ENCODE peak calls at places on chromosomes 4 and X, in seven cellular contexts. P is H1, R is esophagus squamous epithelium, A is right lobe of liver, W is tibial nerve, U is transverse colon, Y is HCT116. F is an unnamed sample.
A peak's percentile ranks its signal among the peaks of the same experiment; 100 is the strongest.

GRCh38 chrX:40201486-40201885 is 103.7 kb upstream of the BCOR start:
- DNase-seq in P (no peak), R (no peak), A (no peak), W (no peak), U (no peak), Y (no peak), F (no peak)

GRCh38 chr4:168162604-168163003 is 70.3 kb downstream of the ANXA10 start:
- DNase-seq in P (no peak), R (no peak), A (no peak), W (no peak), U (no peak), Y (no peak), F (no peak)

GRCh38 chrX:136467321-136467720 is 20.4 kb upstream of the BRS3 start:
- DNase-seq in P (no peak), R (no peak), A (no peak), W (no peak), U (no peak), Y (no peak), F (no peak)

GRCh38 chr4:45629717-45630116 is 494.1 kb downstream of the GABRG1 start:
- DNase-seq in P (no peak), R (no peak), A (no peak), W (no peak), U (no peak), Y (no peak), F (no peak)

GRCh38 chrX:31656013-31656412 is 584.2 kb upstream of the FTHL17 start:
- DNase-seq in P (no peak), R (no peak), A (no peak), W (no peak), U (no peak), Y (no peak), F (no peak)

GRCh38 chr4:107380190-107380589 is 339.8 kb downstream of the PAPSS1 start:
- DNase-seq in P (no peak), R (no peak), A (no peak), W (no peak), U (no peak), Y (no peak), F (no peak)

GRCh38 chr4:98006060-98006459 is 137.2 kb downstream of the STPG2 start:
- DNase-seq in P (no peak), R (no peak), A (no peak), W (no peak), U (no peak), Y (no peak), F (no peak)

GRCh38 chr4:32684160-32684559 is 1964.0 kb downstream of the PCDH7 start:
- DNase-seq in P (no peak), R (no peak), A (no peak), W (no peak), U (no peak), Y (no peak), F (no peak)

GRCh38 chr4:8282134-8282641 is 12.6 kb downstream of the HTRA3 start:
- DNase-seq in P (no peak), R (no peak), A (no peak), W (no peak), U (no peak), Y (no peak), F (no peak)

GRCh38 chr4:8699479-8700145 is 107.0 kb downstream of the CPZ start:
- DNase-seq in P (peak; percentile 42), R (no peak), A (peak; percentile 9), W (no peak), U (peak; percentile 5), Y (no peak), F (peak; percentile 10)

GRCh38 chrX:20224814-20225487 is 41.8 kb downstream of the RPS6KA3 start:
- DNase-seq in P (no peak), R (no peak), A (no peak), W (no peak), U (no peak), Y (no peak), F (no peak)

GRCh38 chr4:87422104-87423052 is at the start of gene NUDT9:
- DNase-seq in P (peak; percentile 93), R (peak; percentile 70), A (peak; percentile 93), W (peak; percentile 97), U (peak; percentile 96), Y (peak; percentile 94), F (peak; percentile 95)

GRCh38 chrX:50941638-50942037 is 31.1 kb downstream of the BMP15 start:
- DNase-seq in P (peak; percentile 40), R (no peak), A (peak; percentile 30), W (no peak), U (peak; percentile 8), Y (no peak), F (no peak)

GRCh38 chr4:140233811-140234696 is 80.1 kb upstream of the MAML3 start:
- DNase-seq in P (no peak), R (no peak), A (no peak), W (no peak), U (no peak), Y (no peak), F (no peak)

GRCh38 chrX:68784816-68785215 is 44.0 kb upstream of the EFNB1 start:
- DNase-seq in P (no peak), R (no peak), A (no peak), W (no peak), U (no peak), Y (no peak), F (no peak)

GRCh38 chrX:1391707-1392375 is at the start of gene SLC25A6:
- DNase-seq in P (peak; percentile 99), R (no peak), A (peak; percentile 100), W (peak; percentile 96), U (peak; percentile 99), Y (peak; percentile 86), F (peak; percentile 99)

GRCh38 chrX:96576358-96576757 is 108.3 kb upstream of the DIAPH2 start:
- DNase-seq in P (no peak), R (no peak), A (no peak), W (no peak), U (no peak), Y (no peak), F (no peak)

GRCh38 chr4:111847256-111848108 is 297.8 kb upstream of the FAM241A start:
- DNase-seq in P (no peak), R (no peak), A (no peak), W (no peak), U (no peak), Y (no peak), F (no peak)

GRCh38 chrX:25548806-25549205 is 533.0 kb upstream of the ARX start:
- DNase-seq in P (no peak), R (no peak), A (no peak), W (no peak), U (no peak), Y (no peak), F (no peak)

GRCh38 chrX:74602142-74602541 is 12.3 kb downstream of the RLIM start:
- DNase-seq in P (no peak), R (no peak), A (no peak), W (no peak), U (no peak), Y (no peak), F (no peak)

GRCh38 chrX:13662537-13662841 is 9.5 kb downstream of the TCEANC start:
- DNase-seq in P (no peak), R (no peak), A (no peak), W (peak; percentile 11), U (no peak), Y (no peak), F (no peak)

GRCh38 chrX:130094712-130095111 is 15.6 kb downstream of the ELF4 start:
- DNase-seq in P (no peak), R (no peak), A (no peak), W (no peak), U (no peak), Y (no peak), F (peak; percentile 39)

GRCh38 chrX:130093271-130093670 is 17.0 kb downstream of the ELF4 start:
- DNase-seq in P (no peak), R (no peak), A (no peak), W (no peak), U (no peak), Y (no peak), F (no peak)

GRCh38 chrX:130086414-130087207 is 23.7 kb downstream of the ELF4 start:
- DNase-seq in P (no peak), R (peak; percentile 10), A (no peak), W (no peak), U (peak; percentile 56), Y (no peak), F (no peak)

GRCh38 chrX:130095249-130095648 is 15.0 kb downstream of the ELF4 start:
- DNase-seq in P (no peak), R (no peak), A (no peak), W (no peak), U (no peak), Y (no peak), F (no peak)

GRCh38 chrX:130091976-130092522 is 18.2 kb downstream of the ELF4 start:
- DNase-seq in P (no peak), R (peak; percentile 50), A (peak; percentile 50), W (no peak), U (peak; percentile 83), Y (no peak), F (no peak)
- TF ChIP-seq POLR2A in P (no peak), R (no peak), A (no peak), W (no peak), U (peak; percentile 23), Y (no peak), F (no peak)

DNA sequence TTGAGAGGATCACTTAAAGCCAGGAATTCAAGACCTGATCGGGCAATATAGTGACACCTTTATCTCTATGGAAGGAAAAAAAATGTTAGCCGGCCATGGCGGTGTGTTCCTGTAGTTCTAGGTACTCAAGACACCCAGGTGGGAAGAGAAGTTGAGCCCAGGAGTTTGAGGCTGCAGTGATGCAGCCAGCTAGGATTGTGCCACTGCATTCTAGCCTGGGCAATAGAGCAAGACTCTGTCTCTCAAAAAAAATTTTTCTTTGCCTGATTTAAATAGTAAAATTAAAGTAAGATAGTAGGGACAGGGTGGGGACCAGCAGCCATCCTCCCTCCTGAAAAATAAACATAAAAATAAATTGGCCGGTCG is 16.9 kb upstream of the FAM47E start:
- DNase-seq in P (no peak), R (no peak), A (no peak), W (no peak), U (no peak), Y (no peak), F (no peak)
- H3K27ac ChIP-seq in P (no peak overlapping the region), R (peak overlapping the region; percentile 74), A (no peak overlapping the region), W (no peak overlapping the region), U (peak overlapping the region; percentile 72), Y (peak overlapping the region; percentile 67), F (no peak overlapping the region)

GRCh38 chr4:891747-892146 is 40.4 kb downstream of the GAK start:
- DNase-seq in P (peak; percentile 81), R (no peak), A (no peak), W (no peak), U (no peak), Y (no peak), F (no peak)
- TF ChIP-seq CTCF in P (peak; percentile 76), R (no peak), A (peak; percentile 7), W (no peak), U (no peak), Y (peak; percentile 44), F (no peak)

GRCh38 chr4:680931-681645 is 6.7 kb downstream of the MYL5 start:
- DNase-seq in P (peak; percentile 75), R (no peak), A (peak; percentile 73), W (no peak), U (peak; percentile 83), Y (no peak), F (peak; percentile 45)

GRCh38 chr4:683247-683897 is 5.6 kb downstream of the SLC49A3 start:
- DNase-seq in P (no peak), R (no peak), A (peak; percentile 29), W (no peak), U (no peak), Y (no peak), F (no peak)

GRCh38 chr4:683982-684571 is 4.9 kb downstream of the SLC49A3 start:
- DNase-seq in P (peak; percentile 91), R (no peak), A (peak; percentile 67), W (peak; percentile 67), U (peak; percentile 80), Y (peak; percentile 51), F (peak; percentile 54)

GRCh38 chr4:681736-682451 is 7.1 kb downstream of the SLC49A3 start:
- DNase-seq in P (peak; percentile 76), R (no peak), A (peak; percentile 60), W (no peak), U (peak; percentile 90), Y (no peak), F (no peak)

GRCh38 chr4:682490-683172 is 6.3 kb downstream of the SLC49A3 start:
- DNase-seq in P (no peak), R (no peak), A (no peak), W (no peak), U (peak; percentile 37), Y (no peak), F (no peak)
- TF ChIP-seq POLR2A in P (no peak), R (no peak), A (no peak), W (no peak), U (no peak), Y (no peak), F (no peak)

F was measured in ovary.